ENCODE peak calls at places on chromosomes 1 and 21, in seven cellular contexts. M, K, B, F, L, A and Y are unnamed samples.

GRCh38 chr1:197391303-197392226 is 123.5 kb downstream of the CRB1 start:
- DNase-seq in M (no peak), K (no peak), B (peak), F (no peak), L (peak), A (no peak), Y (no peak)

GRCh38 chr1:40592107-40592773 is 60.8 kb downstream of the ZNF684 start:
- DNase-seq in M (peak), K (peak), B (peak), F (peak), L (peak), A (peak), Y (peak)

GRCh38 chr1:112870887-112871646 is 84.9 kb downstream of the SLC16A1 start:
- DNase-seq in M (no peak), K (no peak), B (no peak), F (no peak), L (no peak), A (no peak), Y (no peak)

GRCh38 chr1:93779540-93780121 is 98.0 kb upstream of the BCAR3 start:
- DNase-seq in M (no peak), K (no peak), B (no peak), F (no peak), L (peak), A (peak), Y (peak)

GRCh38 chr1:216215169-216215568 is 208.1 kb downstream of the USH2A start:
- DNase-seq in M (no peak), K (no peak), B (no peak), F (no peak), L (no peak), A (no peak), Y (no peak)

GRCh38 chr1:182629674-182630073 is 25.5 kb upstream of the RGS16 start:
- DNase-seq in M (no peak), K (no peak), B (peak), F (peak), L (no peak), A (no peak), Y (no peak)

GRCh38 chr1:171792656-171793055 is 11.2 kb downstream of the METTL13 start:
- DNase-seq in M (no peak), K (no peak), B (no peak), F (no peak), L (no peak), A (no peak), Y (no peak)

GRCh38 chr21:9739240-9739639 is 782.1 kb upstream of the TPTE start:
- DNase-seq in M (no peak), K (no peak), B (no peak), F (no peak), L (no peak), A (no peak), Y (no peak)

GRCh38 chr1:201013991-201014815 is 9.3 kb downstream of the KIF21B start:
- DNase-seq in M (no peak), K (no peak), B (peak), F (no peak), L (peak), A (no peak), Y (no peak)

GRCh38 chr21:43815107-43815742 is 25.8 kb downstream of the RRP1 start:
- DNase-seq in M (no peak), K (no peak), B (peak), F (no peak), L (peak), A (peak), Y (no peak)

GRCh38 chr1:221912230-221912629 is 170.3 kb upstream of the DUSP10 start:
- DNase-seq in M (no peak), K (no peak), B (no peak), F (no peak), L (no peak), A (no peak), Y (no peak)

GRCh38 chr1:47680815-47681475 is 243.1 kb downstream of the FOXD2 start:
- DNase-seq in M (no peak), K (no peak), B (no peak), F (no peak), L (no peak), A (no peak), Y (no peak)

GRCh38 chr1:180507826-180508724 is 5.7 kb upstream of the ACBD6 start:
- DNase-seq in M (no peak), K (no peak), B (no peak), F (no peak), L (no peak), A (no peak), Y (peak)

GRCh38 chr1:61050541-61051454 is 31.6 kb upstream of the NFIA start:
- DNase-seq in M (peak), K (peak), B (peak), F (no peak), L (peak), A (no peak), Y (peak)

GRCh38 chr1:54989473-54989872 is 9.0 kb downstream of the TMEM61 start:
- DNase-seq in M (no peak), K (no peak), B (no peak), F (no peak), L (no peak), A (no peak), Y (no peak)

GRCh38 chr1:113190078-113190477 is 117.1 kb downstream of the LRIG2 start:
- DNase-seq in M (no peak), K (no peak), B (no peak), F (no peak), L (no peak), A (no peak), Y (no peak)

GRCh38 chr1:218938259-218938658 is 235.4 kb upstream of the LYPLAL1 start:
- DNase-seq in M (no peak), K (no peak), B (no peak), F (no peak), L (no peak), A (no peak), Y (peak)

GRCh38 chr1:62530516-62531154 is 66.7 kb upstream of the ANGPTL3 start:
- DNase-seq in M (no peak), K (peak), B (peak), F (peak), L (peak), A (no peak), Y (peak)

GRCh38 chr1:183543619-183544204 is 46.5 kb downstream of the NCF2 start:
- DNase-seq in M (peak), K (peak), B (peak), F (peak), L (peak), A (peak), Y (peak)

GRCh38 chr1:8571200-8571984 is 246.0 kb downstream of the RERE start:
- DNase-seq in M (no peak), K (peak), B (peak), F (peak), L (no peak), A (no peak), Y (peak)

GRCh38 chr1:185317886-185318310 is 855 bp upstream of the IVNS1ABP start:
- DNase-seq in M (peak), K (peak), B (no peak), F (peak), L (peak), A (peak), Y (no peak)

GRCh38 chr1:102970496-102971078 is 137.7 kb downstream of the COL11A1 start:
- DNase-seq in M (peak), K (peak), B (peak), F (peak), L (peak), A (peak), Y (peak)

GRCh38 chr1:40763742-40764532 is 19.6 kb upstream of the KCNQ4 start:
- DNase-seq in M (peak), K (no peak), B (no peak), F (no peak), L (no peak), A (no peak), Y (no peak)

GRCh38 chr1:25799758-25800537 is at the start of gene SELENON:
- DNase-seq in M (no peak), K (peak), B (peak), F (peak), L (peak), A (no peak), Y (peak)

GRCh38 chr1:100816049-100816448 is 78.6 kb downstream of the EXTL2 start:
- DNase-seq in M (no peak), K (no peak), B (no peak), F (no peak), L (no peak), A (no peak), Y (no peak)

GRCh38 chr1:28129150-28129549 is 40.7 kb upstream of the EYA3 start:
- DNase-seq in M (no peak), K (peak), B (no peak), F (no peak), L (no peak), A (peak), Y (peak)

GRCh38 chr1:56153276-56153675 is 426.1 kb downstream of the PLPP3 start:
- DNase-seq in M (no peak), K (no peak), B (no peak), F (no peak), L (no peak), A (no peak), Y (no peak)

GRCh38 chr1:16383917-16384316 is 16.9 kb downstream of the SZRD1 start:
- DNase-seq in M (no peak), K (no peak), B (no peak), F (no peak), L (no peak), A (no peak), Y (no peak)

DNA sequence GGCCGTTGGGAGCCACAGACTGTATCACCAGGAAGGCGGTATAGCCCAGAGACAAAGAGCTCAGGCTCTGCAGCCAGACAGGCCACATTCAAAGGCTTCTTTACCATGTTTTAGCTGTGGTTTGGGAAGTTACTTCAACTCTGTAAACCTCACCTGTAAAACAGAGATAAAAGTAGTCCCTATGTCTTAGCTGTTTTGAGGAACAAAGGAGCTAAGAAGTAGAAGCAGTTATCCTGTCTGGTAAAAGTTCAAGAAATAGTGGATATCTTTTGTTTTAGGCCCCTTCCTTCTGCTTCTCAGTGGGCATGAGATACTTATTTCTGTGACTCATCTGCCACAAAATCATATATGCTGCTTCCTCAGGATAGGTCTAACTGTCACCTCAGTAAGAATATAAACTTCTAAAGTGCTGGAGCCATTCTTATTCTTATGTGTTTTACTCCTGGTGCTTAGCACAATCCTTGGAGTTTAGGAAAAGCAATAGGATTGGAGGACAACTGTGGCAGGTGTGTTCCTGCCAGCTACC is 6.5 kb downstream of the CD34 start:
- DNase-seq in M (no peak), K (no peak), B (no peak), F (no peak), L (no peak), A (no peak), Y (no peak)
- TF ChIP-seq EZH2phosphoT487 in M (no peak), K (no peak), B (no peak), F (no peak), L (no peak), A (no peak), Y (no peak)

GRCh38 chr21:28794341-28794970 is 198.2 kb downstream of the LTN1 start:
- DNase-seq in M (no peak), K (no peak), B (no peak), F (no peak), L (no peak), A (no peak), Y (peak)

GRCh38 chr21:28791595-28792282 is 200.9 kb downstream of the LTN1 start:
- DNase-seq in M (no peak), K (no peak), B (no peak), F (no peak), L (no peak), A (no peak), Y (no peak)

GRCh38 chr21:28795251-28795650 is 197.4 kb downstream of the LTN1 start:
- DNase-seq in M (no peak), K (no peak), B (no peak), F (no peak), L (no peak), A (no peak), Y (no peak)

GRCh38 chr21:28790335-28790734 is 202.3 kb downstream of the LTN1 start:
- DNase-seq in M (no peak), K (no peak), B (peak), F (no peak), L (no peak), A (no peak), Y (no peak)

DNA sequence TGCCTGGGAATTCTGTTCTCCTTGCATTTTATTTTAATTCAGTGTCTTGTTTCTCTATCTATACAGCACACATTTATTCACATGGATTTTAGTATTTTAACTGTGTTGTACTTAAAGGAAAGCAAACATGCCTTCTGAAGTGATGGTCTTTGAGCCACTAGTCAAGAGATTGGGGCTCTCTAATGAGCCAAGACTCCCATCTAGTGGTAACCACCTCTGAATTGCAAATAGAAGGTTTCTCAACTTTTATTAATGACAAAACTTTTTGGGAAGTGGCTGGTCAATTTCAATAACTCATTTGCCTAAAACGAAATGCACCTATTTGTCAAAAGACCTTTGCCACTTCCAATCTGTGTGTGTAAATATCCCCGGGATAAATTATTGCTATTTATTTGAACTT is 199.6 kb downstream of the LTN1 start:
- DNase-seq in M (no peak), K (peak), B (peak), F (peak), L (peak), A (no peak), Y (peak)
- TF ChIP-seq CTCF in M (no peak), K (peak), B (peak), F (peak), L (peak), A (no peak), Y (peak)

DNA sequence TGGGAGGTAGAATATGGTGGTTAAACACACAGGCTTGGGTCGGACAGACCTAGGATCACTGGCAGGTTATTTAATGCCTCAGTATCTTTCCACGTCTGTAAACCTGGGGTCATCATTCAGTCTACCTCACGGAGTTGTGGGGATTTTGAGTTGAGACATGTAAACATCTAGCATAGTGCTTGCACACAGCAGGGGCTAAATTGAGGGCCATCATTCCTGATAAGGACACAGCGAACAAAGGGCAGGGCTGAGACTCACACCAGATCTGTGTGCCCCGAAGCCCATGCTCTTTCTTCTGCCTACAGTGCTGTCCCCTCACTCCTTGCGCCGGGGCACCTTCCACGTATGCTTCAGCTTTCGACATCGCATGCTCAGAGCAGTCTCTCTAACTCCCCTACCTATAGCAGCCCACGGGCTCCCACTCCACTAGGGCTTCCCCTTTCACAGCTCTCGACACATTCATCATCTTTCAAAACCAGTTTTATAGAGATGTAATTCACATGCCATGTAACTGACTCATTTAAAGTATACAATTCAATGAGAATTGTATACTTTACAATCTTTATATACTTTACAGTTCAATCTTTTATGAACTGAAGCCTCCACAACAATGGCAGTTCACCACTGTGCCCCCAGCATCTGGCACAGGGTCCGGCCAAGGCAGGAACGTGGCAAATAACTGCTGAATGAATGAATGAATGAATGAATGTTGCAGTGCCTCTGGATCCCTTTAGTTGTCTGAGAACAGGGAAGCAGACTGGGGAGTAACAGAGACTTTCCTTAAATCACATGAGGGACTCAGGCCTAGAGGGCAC is 48.0 kb downstream of the GPR161 start:
- DNase-seq in M (no peak), K (no peak), B (no peak), F (no peak), L (no peak), A (no peak), Y (peak)
- TF ChIP-seq EZH2phosphoT487 in M (no peak), K (no peak), B (no peak), F (no peak), L (no peak), A (no peak), Y (no peak)

GRCh38 chr1:224173523-224173922 is 9.5 kb upstream of the DEGS1 start:
- DNase-seq in M (no peak), K (no peak), B (no peak), F (no peak), L (no peak), A (no peak), Y (peak)

GRCh38 chr1:224178894-224179293 is 4.1 kb upstream of the DEGS1 start:
- DNase-seq in M (no peak), K (no peak), B (no peak), F (no peak), L (no peak), A (no peak), Y (no peak)

GRCh38 chr1:224177356-224177999 is 5.6 kb upstream of the DEGS1 start:
- DNase-seq in M (no peak), K (no peak), B (no peak), F (no peak), L (no peak), A (no peak), Y (no peak)

GRCh38 chr1:224172229-224172628 is 10.8 kb upstream of the DEGS1 start:
- DNase-seq in M (no peak), K (no peak), B (no peak), F (no peak), L (no peak), A (no peak), Y (no peak)

DNA sequence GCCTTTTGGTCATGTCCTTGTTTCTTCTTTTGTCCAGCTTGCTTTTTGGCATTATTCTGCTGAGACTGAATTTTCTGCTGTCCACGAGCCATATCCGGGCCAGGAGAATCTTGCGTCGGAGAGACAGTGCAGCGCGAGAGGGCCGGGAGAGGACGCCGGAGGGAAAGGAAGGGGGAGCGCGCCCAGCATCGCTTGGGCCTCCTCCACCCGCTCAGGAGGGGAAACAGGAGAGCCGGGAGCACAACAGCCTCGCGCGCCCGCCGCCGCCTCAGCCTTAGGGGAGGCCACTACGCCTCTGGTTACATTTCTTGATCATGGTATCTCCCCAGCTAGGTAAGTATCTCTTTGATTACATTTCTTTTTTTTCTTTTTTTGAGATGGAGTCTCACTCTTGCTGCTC is 7.4 kb upstream of the DEGS1 start:
- DNase-seq in M (no peak), K (peak), B (peak), F (no peak), L (peak), A (no peak), Y (no peak)
- TF ChIP-seq CTCF in M (no peak), K (peak), B (no peak), F (no peak), L (no peak), A (no peak), Y (no peak)

GRCh38 chr1:24417681-24418080 is 2.1 kb downstream of the NIPAL3 start:
- DNase-seq in M (no peak), K (no peak), B (no peak), F (no peak), L (no peak), A (no peak), Y (peak)
- TF ChIP-seq EZH2phosphoT487 in M (no peak), K (no peak), B (no peak), F (no peak), L (no peak), A (no peak), Y (no peak)

DNA sequence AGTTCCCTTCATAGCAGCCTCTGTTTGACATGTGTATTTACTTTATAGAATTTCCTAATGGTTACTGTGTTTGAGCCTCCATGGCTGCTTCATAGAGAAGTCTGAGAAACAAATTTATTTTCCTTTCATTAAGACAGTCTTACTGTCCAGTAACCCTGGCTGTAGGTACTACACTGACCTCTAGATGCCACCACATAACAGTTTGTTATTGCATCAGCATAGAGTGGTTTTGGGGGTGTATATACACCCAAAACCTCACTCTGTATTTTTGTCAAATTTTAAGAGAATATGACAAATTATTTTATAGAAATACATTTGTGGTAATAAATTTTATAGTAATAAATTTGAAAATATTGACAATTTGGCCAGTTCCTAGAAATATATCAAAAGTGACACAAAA is 57.3 kb downstream of the OBSCN start:
- DNase-seq in M (no peak), K (no peak), B (no peak), F (peak), L (no peak), A (no peak), Y (peak)
- TF ChIP-seq CTCF in M (no peak), K (peak), B (peak), F (peak), L (no peak), A (peak), Y (peak)